ENCODE peak calls at places on chromosome 15, in eight cellular contexts. D is body of pancreas; X is neural progenitor cell; C is AG09309; Z is mucosa of descending colon; R is CD8-positive, alpha-beta memory T cell; J is psoas muscle; A is BJ. B is an unnamed sample.

GRCh38 chr15:73792429-73792828 is 39.3 kb upstream of the INSYN1 start:
- DNase-seq in D (no peak), X (no peak), C (no peak), Z (no peak), R (no peak), J (peak), A (no peak), B (no peak)

GRCh38 chr15:60941448-60941847 is 287.7 kb downstream of the RORA start:
- DNase-seq in D (no peak), X (no peak), C (peak), Z (no peak), R (no peak), J (no peak), A (peak), B (no peak)

GRCh38 chr15:51161491-51162260 is 67.0 kb upstream of the TNFAIP8L3 start:
- DNase-seq in D (no peak), X (no peak), C (peak), Z (no peak), R (no peak), J (no peak), A (no peak), B (no peak)

GRCh38 chr15:95262866-95263564 is 1031.7 kb downstream of the MCTP2 start:
- DNase-seq in D (no peak), X (no peak), C (peak), Z (no peak), R (no peak), J (no peak), A (peak), B (no peak)

GRCh38 chr15:41233367-41233771 is 2.3 kb downstream of the CHP1 start:
- DNase-seq in D (no peak), X (no peak), C (no peak), Z (no peak), R (no peak), J (no peak), A (peak), B (peak)

GRCh38 chr15:70748281-70748747 is 15.0 kb downstream of the UACA start:
- DNase-seq in D (no peak), X (no peak), C (no peak), Z (no peak), R (no peak), J (peak), A (no peak), B (no peak)

GRCh38 chr15:39427705-39428104 is 153.2 kb upstream of the THBS1 start:
- DNase-seq in D (no peak), X (no peak), C (no peak), Z (no peak), R (no peak), J (no peak), A (no peak), B (no peak)

GRCh38 chr15:89328398-89329254 is 6.0 kb downstream of the POLG start:
- DNase-seq in D (no peak), X (no peak), C (no peak), Z (no peak), R (no peak), J (no peak), A (no peak), B (peak)

GRCh38 chr15:55661431-55661830 is 73.3 kb upstream of the PYGO1 start:
- DNase-seq in D (no peak), X (peak), C (no peak), Z (no peak), R (no peak), J (no peak), A (no peak), B (no peak)

GRCh38 chr15:73873889-73874511 is 636 bp downstream of the TBC1D21 start:
- DNase-seq in D (peak), X (peak), C (peak), Z (no peak), R (no peak), J (no peak), A (no peak), B (no peak)

GRCh38 chr15:99110581-99111320 is 5.9 kb downstream of the SYNM start:
- DNase-seq in D (no peak), X (no peak), C (no peak), Z (no peak), R (no peak), J (no peak), A (no peak), B (no peak)

GRCh38 chr15:31381801-31382692 is 55.4 kb downstream of the KLF13 start:
- DNase-seq in D (peak), X (no peak), C (no peak), Z (no peak), R (no peak), J (no peak), A (no peak), B (no peak)

GRCh38 chr15:48582472-48583235 is 62.9 kb downstream of the FBN1 start:
- DNase-seq in D (no peak), X (no peak), C (peak), Z (no peak), R (no peak), J (no peak), A (no peak), B (peak)

GRCh38 chr15:62275818-62276217 is 110.7 kb upstream of the C2CD4B start:
- DNase-seq in D (no peak), X (no peak), C (no peak), Z (no peak), R (no peak), J (no peak), A (no peak), B (no peak)

GRCh38 chr15:74420193-74420905 is 13.4 kb downstream of the SEMA7A start:
- DNase-seq in D (peak), X (no peak), C (no peak), Z (no peak), R (no peak), J (no peak), A (no peak), B (peak)

GRCh38 chr15:29268706-29269484 is 727 bp downstream of the NSMCE3 start:
- DNase-seq in D (peak), X (peak), C (no peak), Z (peak), R (peak), J (peak), A (no peak), B (no peak)

GRCh38 chr15:42184313-42184712 is 23.8 kb downstream of the VPS39 start:
- DNase-seq in D (no peak), X (no peak), C (no peak), Z (no peak), R (no peak), J (no peak), A (no peak), B (peak)

GRCh38 chr15:43748376-43748775 is 2.1 kb downstream of the PDIA3 start:
- DNase-seq in D (no peak), X (no peak), C (no peak), Z (no peak), R (no peak), J (no peak), A (no peak), B (peak)

GRCh38 chr15:64847448-64847847 is 5.7 kb downstream of the PLEKHO2 start:
- DNase-seq in D (no peak), X (no peak), C (no peak), Z (no peak), R (no peak), J (no peak), A (no peak), B (no peak)
- H3K4me3 ChIP-seq in D (no peak), X (no peak), C (no peak), Z (no peak), R (no peak), J (no peak), A (no peak), B (no peak)

GRCh38 chr15:92393994-92394326 is 279 bp downstream of the ST8SIA2 start:
- DNase-seq in D (no peak), X (no peak), C (no peak), Z (no peak), R (no peak), J (no peak), A (no peak), B (no peak)

GRCh38 chr15:92391640-92392039 is 2.0 kb upstream of the ST8SIA2 start:
- DNase-seq in D (no peak), X (peak), C (no peak), Z (no peak), R (no peak), J (no peak), A (no peak), B (no peak)

GRCh38 chr15:92392462-92392861 is 1.2 kb upstream of the ST8SIA2 start:
- DNase-seq in D (no peak), X (peak), C (no peak), Z (no peak), R (no peak), J (no peak), A (no peak), B (no peak)

GRCh38 chr15:92393287-92393993 is at the start of gene ST8SIA2:
- DNase-seq in D (no peak), X (peak), C (no peak), Z (no peak), R (no peak), J (peak), A (no peak), B (no peak)

DNA sequence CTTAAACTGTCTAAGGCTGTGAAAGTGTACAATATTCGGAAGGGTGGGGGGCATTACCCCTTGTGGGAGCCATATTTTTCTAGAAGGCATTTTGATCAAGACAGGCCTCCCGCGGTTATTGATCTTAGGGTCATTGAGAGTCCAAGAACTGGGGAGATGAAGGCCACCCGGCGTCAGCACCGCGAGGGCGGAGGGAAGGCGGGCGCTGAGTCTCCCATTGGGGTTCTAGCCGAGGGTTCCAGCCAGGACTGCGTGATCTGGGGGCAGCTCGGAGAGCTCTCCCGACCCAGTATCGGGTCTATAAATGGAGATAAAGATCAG is 755 bp upstream of the ST8SIA2 start:
- DNase-seq in D (no peak), X (peak), C (no peak), Z (no peak), R (no peak), J (no peak), A (no peak), B (no peak)
- H3K4me3 ChIP-seq in D (no peak), X (peak), C (no peak), Z (no peak), R (no peak), J (no peak), A (no peak), B (no peak)

DNA sequence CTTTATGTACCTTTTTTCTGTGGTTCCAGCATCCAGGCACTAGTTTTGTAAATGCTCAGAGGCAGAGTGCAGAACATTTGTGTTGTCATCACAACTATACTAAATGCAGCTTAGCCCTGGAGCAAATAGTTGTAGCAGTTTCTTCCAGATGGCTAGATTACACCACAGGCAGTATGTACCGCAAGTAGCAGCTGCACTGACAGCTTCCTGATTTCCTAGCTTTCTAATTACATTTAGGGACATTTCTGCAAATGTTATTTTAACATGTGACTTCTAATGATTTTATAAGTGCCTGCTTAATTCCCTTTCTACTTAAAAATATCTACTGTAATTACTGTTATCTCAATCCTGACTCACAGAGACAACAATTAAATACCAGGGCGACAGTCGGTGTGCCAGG is 106.5 kb downstream of the NR2E3 start:
- DNase-seq in D (no peak), X (no peak), C (no peak), Z (no peak), R (no peak), J (no peak), A (no peak), B (no peak)
- H3K4me3 ChIP-seq in D (no peak), X (no peak), C (no peak), Z (no peak), R (no peak), J (no peak), A (no peak), B (no peak)

GRCh38 chr15:64807051-64807749 is 18.2 kb downstream of the PIF1 start:
- DNase-seq in D (no peak), X (peak), C (no peak), Z (no peak), R (no peak), J (no peak), A (no peak), B (peak)
- H3K4me3 ChIP-seq in D (no peak), X (no peak), C (no peak), Z (no peak), R (no peak), J (no peak), A (no peak), B (no peak)